ENCODE peak calls at places on chromosome 3, in six cellular contexts. P is lower leg skin; W is CD4-positive, alpha-beta T cell; O is GM10248; I is astrocyte of the spinal cord; D is Calu3. M is an unnamed sample.

GRCh38 chr3:24437326-24437725 is 57.3 kb downstream of the THRB start:
- DNase-seq in P (no peak), W (no peak), O (no peak), I (no peak), D (no peak), M (no peak)

GRCh38 chr3:74789111-74789510 is 174.7 kb upstream of the CNTN3 start:
- DNase-seq in P (no peak), W (no peak), O (no peak), I (no peak), D (peak; percentile 7), M (no peak)

GRCh38 chr3:129984124-129984523 is 9.6 kb downstream of the TRH start:
- DNase-seq in P (no peak), W (no peak), O (no peak), I (no peak), D (no peak), M (no peak)

GRCh38 chr3:53597136-53597915 is 102.9 kb downstream of the CACNA1D start:
- DNase-seq in P (no peak), W (no peak), O (no peak), I (no peak), D (no peak), M (no peak)

GRCh38 chr3:13335503-13335902 is 84.6 kb downstream of the NUP210 start:
- DNase-seq in P (no peak), W (no peak), O (no peak), I (no peak), D (no peak), M (no peak)

GRCh38 chr3:186268616-186269448 is 93.2 kb downstream of the DGKG start:
- DNase-seq in P (no peak), W (no peak), O (no peak), I (no peak), D (peak; percentile 29), M (no peak)

GRCh38 chr3:186220365-186220764 is 111.5 kb upstream of the ETV5 start:
- DNase-seq in P (no peak), W (no peak), O (no peak), I (no peak), D (no peak), M (no peak)

GRCh38 chr3:71348001-71348632 is 235.4 kb downstream of the FOXP1 start:
- DNase-seq in P (no peak), W (no peak), O (no peak), I (no peak), D (no peak), M (no peak)

GRCh38 chr3:4162132-4162531 is 141.0 kb upstream of the SETMAR start:
- DNase-seq in P (no peak), W (no peak), O (no peak), I (no peak), D (no peak), M (no peak)

GRCh38 chr3:78978037-78978436 is 789.8 kb downstream of the ROBO1 start:
- DNase-seq in P (no peak), W (no peak), O (no peak), I (peak; percentile 45), D (no peak), M (no peak)

GRCh38 chr3:152405915-152406802 is 137.4 kb downstream of the MBNL1 start:
- DNase-seq in P (no peak), W (no peak), O (no peak), I (peak; percentile 70), D (no peak), M (peak; percentile 1)

GRCh38 chr3:126033051-126033745 is 50.7 kb downstream of the SLC41A3 start:
- DNase-seq in P (no peak), W (no peak), O (no peak), I (no peak), D (no peak), M (no peak)

GRCh38 chr3:126657901-126658300 is 3.0 kb upstream of the TXNRD3 start:
- DNase-seq in P (no peak), W (no peak), O (no peak), I (no peak), D (no peak), M (no peak)

GRCh38 chr3:172465281-172465680 is 17.0 kb upstream of the GHSR start:
- DNase-seq in P (no peak), W (no peak), O (no peak), I (no peak), D (no peak), M (no peak)

GRCh38 chr3:4885322-4885721 is 93.9 kb upstream of the BHLHE40 start:
- DNase-seq in P (no peak), W (no peak), O (no peak), I (peak; percentile 75), D (no peak), M (no peak)

GRCh38 chr3:102074951-102075350 is 225.6 kb downstream of the NFKBIZ start:
- DNase-seq in P (no peak), W (no peak), O (no peak), I (no peak), D (no peak), M (no peak)

GRCh38 chr3:184791134-184791533 is 20.8 kb upstream of the VPS8 start:
- DNase-seq in P (no peak), W (no peak), O (no peak), I (no peak), D (no peak), M (no peak)

GRCh38 chr3:46706771-46707582 is 5.8 kb downstream of the TMIE start:
- DNase-seq in P (no peak), W (peak; percentile 29), O (no peak), I (no peak), D (peak; percentile 39), M (no peak)
- TF ChIP-seq CTCF in P (no peak), W (no peak), O (no peak), I (no peak), D (no peak), M (no peak)

GRCh38 chr3:60756231-60756630 is 495.0 kb downstream of the FHIT start:
- DNase-seq in P (no peak), W (no peak), O (no peak), I (peak; percentile 57), D (no peak), M (no peak)

GRCh38 chr3:60754617-60755016 is 496.6 kb downstream of the FHIT start:
- DNase-seq in P (no peak), W (no peak), O (no peak), I (no peak), D (no peak), M (no peak)

GRCh38 chr3:60756636-60757035 is 494.6 kb downstream of the FHIT start:
- DNase-seq in P (no peak), W (no peak), O (no peak), I (peak; percentile 47), D (no peak), M (no peak)

GRCh38 chr3:60752800-60753199 is 498.5 kb downstream of the FHIT start:
- DNase-seq in P (no peak), W (no peak), O (no peak), I (peak; percentile 39), D (no peak), M (no peak)

GRCh38 chr3:60755094-60755493 is 496.2 kb downstream of the FHIT start:
- DNase-seq in P (no peak), W (no peak), O (no peak), I (no peak), D (no peak), M (peak; percentile 21)
- TF ChIP-seq CTCF in P (no peak), W (no peak), O (no peak), I (no peak), D (no peak), M (peak; percentile 30)

GRCh38 chr3:188348445-188349244 is 194.7 kb downstream of the LPP start:
- DNase-seq in P (peak; percentile 58), W (no peak), O (no peak), I (peak; percentile 94), D (peak; percentile 88), M (no peak)

GRCh38 chr3:188350956-188351355 is 197.0 kb downstream of the LPP start:
- DNase-seq in P (no peak), W (no peak), O (no peak), I (no peak), D (no peak), M (no peak)

GRCh38 chr3:188349963-188350332 is 196.0 kb downstream of the LPP start:
- DNase-seq in P (no peak), W (no peak), O (no peak), I (no peak), D (peak; percentile 39), M (no peak)

GRCh38 chr3:188351648-188352047 is 197.7 kb downstream of the LPP start:
- DNase-seq in P (no peak), W (no peak), O (no peak), I (no peak), D (no peak), M (no peak)

DNA sequence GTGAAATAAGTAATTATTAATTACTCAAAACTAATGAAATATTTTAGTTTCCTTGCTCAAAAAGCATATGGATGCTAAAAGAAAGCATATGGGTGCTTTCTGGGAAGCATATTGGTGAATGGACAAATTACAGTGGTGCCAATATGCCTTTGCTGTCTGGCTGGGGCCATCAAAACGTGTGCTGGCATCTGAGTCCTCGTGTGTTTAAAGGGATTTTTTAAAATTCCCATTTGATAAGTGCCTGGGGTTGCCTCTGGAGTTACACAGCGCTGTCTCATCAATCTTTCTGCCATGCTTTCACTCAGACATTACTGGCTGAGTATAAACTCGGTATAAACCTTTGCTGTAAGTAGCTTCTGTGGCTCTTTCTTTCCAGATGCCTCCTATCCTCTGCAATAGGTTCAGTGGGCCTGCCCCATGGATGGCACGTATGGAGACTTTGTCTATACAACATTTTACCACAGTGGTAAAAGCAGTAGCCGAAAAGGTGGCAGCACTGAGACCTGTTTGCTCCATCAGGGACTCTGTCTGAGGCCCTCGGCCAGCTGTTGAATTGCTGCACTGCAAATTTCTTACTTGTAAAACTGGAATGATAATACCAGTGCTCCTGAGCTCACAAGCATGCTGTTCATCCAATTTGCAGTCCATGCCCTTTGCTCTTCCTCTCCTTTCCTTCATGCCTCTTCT is 195.5 kb downstream of the LPP start:
- DNase-seq in P (no peak), W (no peak), O (no peak), I (no peak), D (peak; percentile 56), M (no peak)
- TF ChIP-seq CTCF in P (no peak), W (no peak), O (no peak), I (peak; percentile 22), D (no peak), M (no peak)

DNA sequence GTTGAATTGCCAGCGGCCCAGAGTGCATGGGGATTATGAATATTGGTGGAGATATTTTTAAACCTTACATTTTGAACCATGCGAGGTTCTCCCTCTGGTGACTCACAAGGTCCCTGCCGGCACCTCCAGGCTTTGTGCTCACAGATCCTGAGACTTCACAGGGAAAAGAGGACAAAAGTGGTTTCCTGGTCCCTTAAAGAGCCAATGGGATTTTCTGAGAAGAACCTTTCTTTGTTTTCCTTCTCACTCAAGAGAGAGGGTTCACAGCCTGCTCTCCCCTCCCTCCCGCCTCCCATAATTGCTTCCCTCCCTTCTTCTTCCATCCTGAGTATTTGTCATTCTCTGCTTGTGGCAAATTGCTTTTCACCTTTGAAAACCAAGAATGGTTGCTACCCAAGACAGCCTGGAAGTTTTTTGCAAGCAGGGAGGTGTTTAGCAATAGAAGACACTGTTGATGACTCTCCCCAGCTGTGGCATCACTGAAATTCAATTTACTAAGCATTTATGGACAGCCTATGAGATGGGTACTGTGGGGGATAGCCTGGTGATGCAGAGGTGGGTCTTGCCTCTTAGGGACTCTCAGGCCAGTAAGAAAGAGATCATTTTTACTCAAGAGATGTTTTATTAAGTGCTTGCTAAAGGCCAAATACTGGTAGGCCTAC is 76.6 kb downstream of the CPN2 start:
- DNase-seq in P (no peak), W (peak; percentile 4), O (peak; percentile 16), I (no peak), D (no peak), M (no peak)
- TF ChIP-seq CTCF in P (no peak), W (no peak), O (no peak), I (no peak), D (no peak), M (no peak)

GRCh38 chr3:77159182-77159581 is 119.3 kb downstream of the ROBO2 start:
- DNase-seq in P (no peak), W (no peak), O (no peak), I (no peak), D (no peak), M (no peak)
- TF ChIP-seq CTCF in P (no peak), W (no peak), O (no peak), I (no peak), D (no peak), M (peak; percentile 8)

M was measured in nephron progenitor cell.